ENCODE peak calls at places on chromosomes 13 and 19, in ten cellular contexts. X is lung; V is heart right ventricle; T is aorta; Z is thoracic aorta; O is right atrium auricular region; R is bronchial epithelial cell; Q is mesenchymal stem cell; P is brain microvascular endothelial cell; M is effector memory CD4-positive, alpha-beta T cell. E is an unnamed sample. For H3K36me3, the result is how much of the 10 kb centered on the place peaks cover.

GRCh38 chr13:34942732-34943674 is 933 bp downstream of the NBEA start:
- DNase-seq in Q (peak), X (no peak), Z (no peak), T (peak), V (peak), R (no peak), M (no peak), P (no peak), O (no peak), E (peak)

GRCh38 chr13:48266967-48267639 is 34.1 kb downstream of the ITM2B start:
- DNase-seq in O (no peak), T (no peak), X (no peak), P (no peak), R (no peak), M (no peak), V (no peak), Z (no peak), Q (no peak), E (peak)

GRCh38 chr13:76293346-76293745 is 592.9 kb downstream of the KCTD12 start:
- DNase-seq in Z (no peak), P (no peak), R (peak), M (no peak), O (no peak), T (no peak), V (no peak), Q (peak), X (no peak), E (peak)

GRCh38 chr13:19601749-19602725 is 31.4 kb upstream of the MPHOSPH8 start:
- DNase-seq in V (no peak), T (peak), R (no peak), Z (no peak), O (no peak), M (no peak), Q (peak), P (no peak), X (no peak), E (peak)

GRCh38 chr19:49588370-49589122 is 2.4 kb upstream of the PRR12 start:
- DNase-seq in Z (no peak), X (no peak), P (no peak), M (no peak), V (no peak), T (no peak), O (no peak), Q (no peak), R (no peak), E (no peak)

GRCh38 chr13:71144883-71145282 is 722.1 kb downstream of the DACH1 start:
- DNase-seq in O (no peak), Q (no peak), X (no peak), Z (no peak), P (no peak), M (no peak), V (no peak), R (no peak), T (no peak), E (no peak)

GRCh38 chr19:33438016-33438671 is 64.6 kb downstream of the CEBPG start:
- DNase-seq in V (peak), P (no peak), T (peak), R (no peak), O (no peak), Z (no peak), X (no peak), M (no peak), Q (no peak), E (peak)

GRCh38 chr13:75226755-75227435 is 255.1 kb downstream of the TBC1D4 start:
- DNase-seq in Q (peak), P (peak), O (no peak), M (no peak), V (no peak), Z (no peak), X (peak), T (no peak), R (peak), E (peak)

GRCh38 chr13:74367193-74367592 is 233.0 kb upstream of the KLF12 start:
- DNase-seq in R (no peak), X (no peak), Q (no peak), P (no peak), V (no peak), T (no peak), M (no peak), Z (no peak), O (no peak), E (no peak)

GRCh38 chr13:32409561-32410440 is 18.1 kb downstream of the N4BP2L1 start:
- DNase-seq in V (peak), M (no peak), X (no peak), Q (peak), T (peak), Z (no peak), P (peak), R (peak), O (peak), E (no peak)

GRCh38 chr13:49791214-49791752 is 1.2 kb downstream of the KPNA3 start:
- DNase-seq in M (no peak), X (no peak), R (peak), Z (no peak), V (no peak), O (no peak), T (no peak), P (peak), Q (peak), E (peak)

GRCh38 chr19:13132471-13133166 is 14.6 kb downstream of the NACC1 start:
- DNase-seq in M (peak), P (peak), O (no peak), Z (no peak), T (no peak), X (no peak), R (no peak), Q (peak), V (no peak), E (peak)

GRCh38 chr19:45405435-45406164 is 731 bp upstream of the PPP1R13L start:
- DNase-seq in T (peak), O (peak), P (peak), Q (peak), M (peak), Z (peak), R (peak), X (peak), V (peak), E (peak)

GRCh38 chr13:99968521-99969367 is 2.8 kb downstream of the ZIC5 start:
- DNase-seq in R (no peak), X (no peak), V (no peak), M (no peak), Z (no peak), P (no peak), O (no peak), T (no peak), Q (no peak), E (peak)

GRCh38 chr19:44113784-44114390 is 688 bp downstream of the ZNF225 start:
- DNase-seq in T (peak), X (peak), Z (no peak), P (no peak), V (peak), O (no peak), Q (no peak), M (no peak), R (peak), E (peak)

GRCh38 chr13:107678075-107678689 is 537.2 kb downstream of the LIG4 start:
- DNase-seq in P (no peak), M (no peak), Q (peak), Z (no peak), V (no peak), R (no peak), T (no peak), X (no peak), O (no peak), E (peak)

GRCh38 chr19:4352701-4353121 is 9.3 kb downstream of the MPND start:
- DNase-seq in Q (peak), M (peak), Z (no peak), R (peak), V (no peak), P (no peak), O (no peak), X (no peak), T (peak), E (peak)

GRCh38 chr13:112746044-112746443 is 56.2 kb downstream of the ATP11A start:
- DNase-seq in P (no peak), V (no peak), R (no peak), O (no peak), M (no peak), Q (no peak), X (no peak), T (no peak), Z (no peak), E (no peak)

GRCh38 chr13:113065406-113066141 is 40.0 kb upstream of the F7 start:
- DNase-seq in M (no peak), X (no peak), Q (no peak), P (no peak), T (no peak), Z (no peak), O (no peak), V (no peak), R (no peak), E (no peak)

GRCh38 chr13:95741584-95742563 is 64.9 kb downstream of the DNAJC3 start:
- DNase-seq in Z (no peak), O (no peak), Q (no peak), V (no peak), M (no peak), P (no peak), X (no peak), T (no peak), R (no peak), E (no peak)

GRCh38 chr19:1608414-1609391 is 3.4 kb upstream of the UQCR11 start:
- DNase-seq in O (no peak), X (no peak), M (peak), T (no peak), P (no peak), Q (no peak), V (no peak), Z (no peak), R (no peak), E (peak)

GRCh38 chr13:35475131-35475959 is 1.1 kb downstream of the MAB21L1 start:
- DNase-seq in V (peak), Z (no peak), Q (peak), R (peak), M (no peak), O (no peak), X (no peak), P (peak), T (peak), E (peak)

GRCh38 chr13:58960909-58961308 is 1202.8 kb downstream of the DIAPH3 start:
- DNase-seq in Z (no peak), O (no peak), Q (peak), X (no peak), P (no peak), T (no peak), M (no peak), R (peak), V (no peak), E (peak)

GRCh38 chr13:51158923-51159322 is 47.8 kb upstream of the C13orf42 start:
- DNase-seq in Q (no peak), T (no peak), X (no peak), V (no peak), M (no peak), O (no peak), R (no peak), P (no peak), Z (no peak), E (peak)

GRCh38 chr19:4519521-4520277 is 1.4 kb upstream of the PLIN4 start:
- DNase-seq in X (no peak), V (peak), Z (no peak), Q (peak), O (no peak), P (no peak), M (no peak), R (peak), T (no peak), E (peak)

GRCh38 chr13:48979892-48980291 is 4.2 kb downstream of the FNDC3A start:
- DNase-seq in V (no peak), T (no peak), Z (no peak), M (no peak), O (no peak), X (no peak), R (no peak), Q (no peak), P (no peak), E (no peak)

GRCh38 chr19:47363758-47364529 is 14.8 kb downstream of the DHX34 start:
- DNase-seq in M (no peak), O (no peak), V (no peak), Q (peak), Z (no peak), X (no peak), T (no peak), P (peak), R (peak), E (peak)

GRCh38 chr13:113958373-113958772 is 15.5 kb downstream of the C13orf46 start:
- DNase-seq in M (no peak), R (no peak), V (no peak), T (no peak), Q (no peak), Z (no peak), P (no peak), O (no peak), X (no peak), E (no peak)

GRCh38 chr13:41463823-41464602 is 6.7 kb downstream of the RGCC start:
- DNase-seq in V (no peak), P (no peak), R (no peak), X (no peak), T (no peak), Z (no peak), M (no peak), O (no peak), Q (no peak), E (no peak)

GRCh38 chr13:35785563-35786327 is 309.3 kb upstream of the MAB21L1 start:
- DNase-seq in R (no peak), P (no peak), M (no peak), X (no peak), Z (no peak), V (no peak), T (no peak), O (no peak), Q (no peak), E (no peak)

GRCh38 chr13:43567608-43568007 is 219.2 kb downstream of the ENOX1 start:
- DNase-seq in O (no peak), Q (peak), R (peak), T (no peak), X (no peak), M (no peak), P (no peak), Z (no peak), V (no peak), E (peak)

GRCh38 chr13:112417079-112417478 is 40.9 kb downstream of the SPACA7 start:
- DNase-seq in T (no peak), X (no peak), Z (no peak), P (no peak), M (no peak), O (no peak), R (no peak), Q (no peak), V (no peak), E (no peak)

GRCh38 chr19:38647966-38648788 is 728 bp downstream of the ACTN4 start:
- DNase-seq in O (no peak), P (no peak), Z (no peak), T (no peak), R (no peak), V (no peak), M (no peak), X (no peak), Q (peak), E (peak)

GRCh38 chr13:43356566-43356965 is 333.2 kb downstream of the DNAJC15 start:
- DNase-seq in X (no peak), M (no peak), P (no peak), Q (no peak), O (no peak), Z (no peak), R (peak), V (no peak), T (no peak), E (peak)

GRCh38 chr19:1410789-1411188 is 3.4 kb downstream of the DAZAP1 start:
- DNase-seq in R (no peak), P (no peak), M (no peak), Z (no peak), Q (no peak), O (no peak), X (no peak), T (no peak), V (no peak), E (no peak)

GRCh38 chr19:16067205-16067938 is 8.9 kb upstream of the TPM4 start:
- DNase-seq in M (no peak), T (peak), Q (no peak), P (peak), V (peak), X (peak), R (peak), Z (peak), O (peak), E (peak)

GRCh38 chr19:16068696-16069259 is 7.5 kb upstream of the TPM4 start:
- DNase-seq in X (no peak), R (no peak), Z (no peak), O (no peak), P (no peak), T (peak), V (no peak), Q (no peak), M (no peak), E (no peak)

GRCh38 chr19:16070366-16070990 is 5.8 kb upstream of the TPM4 start:
- DNase-seq in Z (peak), Q (no peak), M (peak), R (peak), T (peak), P (no peak), V (peak), O (peak), X (peak), E (peak)

GRCh38 chr19:16071072-16071691 is 5.1 kb upstream of the TPM4 start:
- DNase-seq in Q (no peak), P (no peak), T (peak), O (no peak), X (no peak), R (no peak), M (no peak), Z (no peak), V (no peak), E (no peak)

DNA sequence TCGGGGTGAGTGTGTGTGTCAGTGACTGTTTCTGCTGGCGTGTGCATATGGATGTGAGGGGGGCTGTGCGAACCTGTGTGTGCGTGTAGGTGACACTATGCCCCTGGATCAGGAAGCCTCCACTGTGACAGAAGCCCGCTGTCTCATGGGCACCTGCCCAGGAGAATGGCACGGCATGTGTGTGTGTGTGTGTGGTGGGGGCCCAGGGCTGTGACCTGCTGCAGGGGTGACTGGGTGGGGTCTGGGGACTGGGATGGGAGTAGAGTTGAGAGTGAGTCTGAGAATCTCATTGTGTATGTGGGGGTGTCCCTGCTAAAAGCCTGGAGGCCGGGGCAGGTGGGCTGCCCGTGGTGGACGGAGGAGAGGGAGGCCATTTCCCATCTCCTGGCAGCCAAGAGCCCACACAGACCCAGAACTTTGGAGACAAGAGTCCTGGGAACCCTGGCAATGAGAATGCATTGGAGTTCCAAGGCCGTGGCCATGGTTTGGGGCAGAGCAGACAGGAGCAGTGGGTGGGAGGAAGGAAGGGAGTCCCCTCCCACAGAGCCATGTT is 6.4 kb upstream of the TPM4 start:
- DNase-seq in X (no peak), V (no peak), R (no peak), Q (no peak), M (no peak), Z (no peak), T (peak), O (no peak), P (no peak), E (no peak)
- H3K4me3 ChIP-seq in X (no peak), V (no peak), R (peak), Q (no peak), M (peak), Z (peak), T (peak), O (no peak), P (no peak), E (peak)

GRCh38 chr13:97133955-97134354 is 88.2 kb upstream of the MBNL2 start:
- DNase-seq in X (peak), M (no peak), Z (no peak), O (no peak), R (peak), V (no peak), T (no peak), Q (no peak), P (no peak), E (no peak)
- H3K36me3 ChIP-seq in X (under half), M (under half), Z (under half), O (under half), R (under half), V (under half), T (under half), Q (under half), P (under half), E (under half)

GRCh38 chr19:50779504-50780457 is 9.5 kb downstream of the GPR32 start:
- DNase-seq in T (no peak), Q (no peak), R (no peak), M (no peak), O (no peak), X (no peak), Z (no peak), P (no peak), V (no peak), E (no peak)
- H3K4me3 ChIP-seq in T (no peak), Q (no peak), R (no peak), M (no peak), O (no peak), X (no peak), Z (no peak), P (no peak), V (no peak), E (no peak)

DNA sequence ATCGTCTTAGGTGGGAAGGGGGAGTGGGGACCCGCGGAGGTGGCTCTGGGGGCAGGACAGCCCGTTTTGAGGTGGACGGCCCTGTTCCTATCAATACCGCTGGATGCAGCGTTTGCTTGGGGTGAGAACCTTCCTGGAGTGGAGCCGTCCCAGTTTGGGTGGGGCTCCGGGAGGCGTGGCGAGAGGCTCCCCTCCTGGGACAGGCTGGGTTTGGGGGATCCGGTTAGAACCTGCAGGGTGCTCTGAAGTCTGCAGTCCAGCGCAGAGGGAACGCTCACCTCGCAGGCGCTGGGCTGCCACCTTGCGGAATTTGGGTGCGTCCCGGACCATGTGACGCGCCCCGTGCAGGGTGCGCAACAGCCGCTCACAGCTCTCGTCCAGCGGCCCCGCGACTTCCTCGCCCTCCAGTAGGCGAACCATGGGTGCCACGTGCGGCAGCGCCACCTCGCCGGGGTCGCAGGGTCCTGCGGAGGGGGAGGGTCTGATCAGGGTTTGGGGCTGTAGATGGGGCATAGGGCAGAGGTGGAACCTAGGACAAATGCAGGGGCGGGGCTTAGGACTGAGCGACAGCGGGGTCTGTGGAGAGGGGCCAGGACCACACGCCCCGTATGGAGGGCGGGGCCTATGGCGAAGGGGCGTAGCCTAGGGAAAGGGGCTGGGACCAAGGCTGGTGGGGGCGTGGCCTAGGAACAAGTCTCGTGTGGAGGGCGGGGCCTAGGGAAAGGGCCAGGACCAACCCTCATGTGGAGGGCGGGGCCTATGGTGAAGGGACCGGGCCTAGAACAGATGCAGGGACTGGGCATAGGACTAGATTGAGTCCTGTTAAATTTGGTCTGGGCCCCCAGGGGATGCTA is 13.8 kb downstream of the SH2D3A start:
- DNase-seq in V (peak), Z (no peak), M (peak), X (peak), R (peak), P (peak), Q (peak), O (peak), T (peak), E (peak)
- H3K36me3 ChIP-seq in V (under half), Z (under half), M (half or more), X (under half), R (under half), P (under half), Q (under half), O (under half), T (under half), E (under half)

E was measured in GM23248.